ENCODE peak calls at places on chromosomes 13 and 19, in seven cellular contexts. H is Karpas-422; X is astrocyte; J is cardiac muscle cell; U is substantia nigra; R is IMR-90; C is naive thymus-derived CD4-positive, alpha-beta T cell. E is an unnamed sample.

GRCh38 chr13:107203146-107203847 is 635.4 kb upstream of the ARGLU1 start:
- DNase-seq in H (peak; percentile 67), X (no peak), J (peak; percentile 53), U (no peak), R (no peak), C (no peak), E (peak; percentile 84)

GRCh38 chr13:20686863-20687579 is 16.5 kb upstream of the IL17D start:
- DNase-seq in H (no peak), X (peak; percentile 16), J (no peak), U (no peak), R (no peak), C (no peak), E (no peak)

GRCh38 chr13:96690998-96691397 is 303.3 kb downstream of the OXGR1 start:
- DNase-seq in H (no peak), X (no peak), J (no peak), U (no peak), R (no peak), C (no peak), E (no peak)

GRCh38 chr19:6480843-6481415 is 658 bp downstream of the DENND1C start:
- DNase-seq in H (peak; percentile 52), X (no peak), J (no peak), U (no peak), R (no peak), C (no peak), E (no peak)

GRCh38 chr19:28313633-28314032 is 899.3 kb downstream of the UQCRFS1 start:
- DNase-seq in H (no peak), X (peak; percentile 99), J (no peak), U (no peak), R (peak; percentile 17), C (no peak), E (peak; percentile 65)

GRCh38 chr19:46423194-46423593 is 5.5 kb downstream of the PNMA8C start:
- DNase-seq in H (no peak), X (no peak), J (no peak), U (no peak), R (no peak), C (no peak), E (no peak)

GRCh38 chr19:42018503-42019193 is 24.6 kb upstream of the ATP1A3 start:
- DNase-seq in H (no peak), X (peak; percentile 10), J (no peak), U (no peak), R (peak; percentile 39), C (no peak), E (no peak)

GRCh38 chr13:44903596-44903995 is 85.7 kb downstream of the NUFIP1 start:
- DNase-seq in H (no peak), X (peak; percentile 90), J (no peak), U (peak; percentile 80), R (peak; percentile 84), C (no peak), E (peak; percentile 54)

GRCh38 chr19:58491393-58491792 is 15.2 kb downstream of the ZNF446 start:
- DNase-seq in H (no peak), X (no peak), J (no peak), U (no peak), R (no peak), C (no peak), E (no peak)

GRCh38 chr19:6979341-6979740 is 41.9 kb downstream of the MBD3L2B start:
- DNase-seq in H (no peak), X (no peak), J (no peak), U (no peak), R (no peak), C (no peak), E (no peak)

GRCh38 chr19:14530505-14530904 is 1.1 kb downstream of the TECR start:
- DNase-seq in H (peak; percentile 62), X (no peak), J (no peak), U (no peak), R (no peak), C (no peak), E (no peak)
- H3K27ac ChIP-seq in H (peak overlapping the region; percentile 72), X (no peak overlapping the region), J (no peak overlapping the region), U (no peak overlapping the region), R (no peak overlapping the region), C (peak overlapping the region; percentile 89), E (no peak overlapping the region)

GRCh38 chr19:11050323-11051114 is 38.7 kb upstream of the LDLR start:
- DNase-seq in H (peak; percentile 54), X (no peak), J (no peak), U (no peak), R (no peak), C (no peak), E (no peak)
- H3K27ac ChIP-seq in H (peak overlapping the region; percentile 99), X (no peak overlapping the region), J (no peak overlapping the region), U (no peak overlapping the region), R (no peak overlapping the region), C (peak overlapping the region; percentile 68), E (no peak overlapping the region)

GRCh38 chr13:41344358-41344757 is 33.3 kb downstream of the NAA16 start:
- DNase-seq in H (no peak), X (no peak), J (no peak), U (no peak), R (no peak), C (no peak), E (peak; percentile 71)

GRCh38 chr13:41345921-41346589 is 35.0 kb downstream of the NAA16 start:
- DNase-seq in H (no peak), X (peak; percentile 55), J (no peak), U (no peak), R (peak; percentile 44), C (no peak), E (no peak)

DNA sequence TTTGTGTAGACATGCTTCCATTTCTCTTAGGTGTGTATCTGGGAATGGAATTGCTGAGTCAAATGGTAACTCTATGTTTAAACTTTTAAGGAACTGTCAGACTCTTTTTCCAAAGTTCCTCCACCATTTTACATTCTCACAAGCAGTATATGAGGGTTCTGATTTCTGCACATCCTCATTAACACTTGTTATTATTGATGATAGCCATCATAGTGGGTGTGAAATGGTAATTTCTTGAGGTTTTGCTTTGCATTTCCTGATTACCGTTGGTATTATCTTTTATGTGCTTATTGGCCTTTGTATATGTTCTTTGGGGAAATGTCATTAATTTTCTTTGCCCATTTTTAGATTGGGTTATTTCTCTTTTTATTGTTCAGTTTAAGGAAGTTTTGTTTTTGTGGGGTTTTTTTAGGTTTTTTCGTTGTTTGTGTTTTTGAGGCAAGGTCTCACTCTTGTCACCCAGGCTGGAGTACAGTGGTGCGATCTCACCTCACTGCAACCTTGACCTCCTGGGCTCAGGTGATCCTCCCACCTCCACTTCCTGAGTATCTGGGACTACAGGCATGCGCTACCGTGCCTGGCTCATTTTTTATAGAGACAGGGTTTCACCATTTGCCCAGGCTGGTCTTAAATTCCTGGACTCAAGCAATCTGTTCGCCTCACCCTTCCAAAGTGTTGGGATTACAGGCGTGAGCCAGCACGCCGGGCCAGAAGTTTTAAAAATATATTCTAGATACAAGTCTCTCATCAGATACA is 34.3 kb downstream of the NAA16 start:
- DNase-seq in H (no peak), X (no peak), J (no peak), U (no peak), R (no peak), C (no peak), E (peak; percentile 10)
- H3K27ac ChIP-seq in H (no peak overlapping the region), X (no peak overlapping the region), J (no peak overlapping the region), U (no peak overlapping the region), R (no peak overlapping the region), C (no peak overlapping the region), E (no peak overlapping the region)

DNA sequence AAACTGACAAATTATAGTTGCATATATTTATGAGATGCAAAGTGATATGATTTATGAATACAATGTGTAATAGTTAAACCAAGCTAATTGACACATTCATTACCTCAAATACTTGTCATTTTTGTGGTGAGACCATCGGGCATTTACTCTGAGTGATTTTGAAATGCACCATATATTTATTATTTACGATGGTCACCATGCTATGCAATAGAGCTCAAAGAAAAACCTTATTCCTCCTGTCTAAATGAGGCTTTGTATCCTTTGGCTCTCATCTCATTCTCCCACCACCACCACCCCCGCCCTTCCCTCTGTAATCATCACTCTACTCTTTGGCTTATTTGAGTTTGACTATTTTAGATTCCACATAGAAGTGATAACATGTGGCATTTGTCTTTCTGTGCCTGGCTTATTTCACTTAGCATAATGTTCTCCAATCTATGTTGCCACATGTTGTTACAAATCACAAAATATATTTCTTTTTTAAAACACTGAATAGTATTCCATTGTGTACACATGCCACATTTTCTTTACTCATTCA is 124.9 kb downstream of the CYSLTR2 start:
- DNase-seq in H (no peak), X (no peak), J (no peak), U (no peak), R (no peak), C (no peak), E (no peak)
- H3K27ac ChIP-seq in H (no peak overlapping the region), X (no peak overlapping the region), J (no peak overlapping the region), U (no peak overlapping the region), R (no peak overlapping the region), C (no peak overlapping the region), E (no peak overlapping the region)

GRCh38 chr19:55493650-55494171 is 5.5 kb downstream of the SSC5D start:
- DNase-seq in H (no peak), X (no peak), J (no peak), U (no peak), R (no peak), C (no peak), E (no peak)
- H3K27ac ChIP-seq in H (no peak overlapping the region), X (peak overlapping the region; percentile 12), J (no peak overlapping the region), U (no peak overlapping the region), R (peak overlapping the region; percentile 65), C (no peak overlapping the region), E (no peak overlapping the region)

DNA sequence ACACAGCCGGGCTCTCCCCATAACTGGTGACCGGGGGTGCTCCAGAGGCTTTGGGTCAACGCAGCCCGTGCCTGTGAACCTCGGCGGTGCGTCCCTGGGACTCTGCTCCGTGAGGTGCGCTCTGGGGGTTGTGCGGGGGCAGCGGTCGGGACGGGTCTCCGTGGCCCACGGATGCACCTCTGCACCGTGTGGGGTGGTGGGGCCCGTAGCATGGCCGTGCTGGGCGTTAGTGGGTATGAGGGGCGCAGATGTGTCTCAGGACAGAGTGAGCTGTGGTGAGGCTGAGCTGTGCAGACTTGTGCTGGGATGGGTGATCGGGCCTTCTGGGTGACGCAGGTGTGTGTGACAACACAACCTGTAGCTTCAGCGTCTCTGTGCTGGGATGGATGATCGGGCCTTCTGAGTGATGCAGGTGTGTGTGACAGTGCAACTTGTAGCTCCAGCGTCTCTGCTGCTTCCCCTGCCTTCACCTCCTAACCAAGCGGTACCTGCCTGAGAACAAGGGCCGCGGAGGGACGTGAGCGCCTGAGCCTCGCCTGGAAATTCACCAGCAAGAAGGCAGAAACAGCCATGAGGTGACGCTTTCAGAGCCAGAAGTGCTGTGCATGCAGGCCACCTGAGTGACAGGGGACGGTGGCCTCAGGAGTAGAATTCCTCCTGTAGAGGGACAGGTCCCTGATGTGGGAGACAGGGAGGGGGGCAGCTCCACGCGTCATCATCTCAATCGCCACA is 599 bp downstream of the ZNF331 start:
- DNase-seq in H (peak; percentile 60), X (no peak), J (no peak), U (no peak), R (no peak), C (no peak), E (peak; percentile 22)
- H3K27ac ChIP-seq in H (no peak overlapping the region), X (peak overlapping the region; percentile 77), J (no peak overlapping the region), U (peak overlapping the region; percentile 78), R (peak overlapping the region; percentile 56), C (peak overlapping the region; percentile 98), E (no peak overlapping the region)

DNA sequence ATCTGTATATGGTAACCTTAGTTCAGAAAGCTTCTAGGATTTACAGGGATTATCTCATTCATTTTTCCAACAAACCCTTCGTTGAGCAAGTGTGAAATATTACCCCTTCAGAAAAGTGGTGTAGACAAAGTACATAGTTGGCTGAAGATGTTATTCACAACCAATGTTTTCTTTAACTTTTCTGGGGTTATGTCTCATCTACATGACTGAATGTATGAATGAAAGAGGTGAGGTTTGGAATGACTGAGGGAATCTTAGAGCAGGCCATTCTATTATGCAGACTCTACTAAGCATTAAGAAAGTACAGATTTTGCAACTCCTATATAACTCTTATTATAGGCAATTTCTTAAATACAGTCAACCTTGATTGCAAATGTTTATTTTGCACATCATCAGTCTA is 167.2 kb downstream of the NDFIP2 start:
- DNase-seq in H (no peak), X (no peak), J (no peak), U (no peak), R (no peak), C (no peak), E (no peak)
- H3K27ac ChIP-seq in H (no peak overlapping the region), X (no peak overlapping the region), J (peak overlapping the region; percentile 47), U (no peak overlapping the region), R (no peak overlapping the region), C (no peak overlapping the region), E (no peak overlapping the region)

E was measured in mesendoderm.